ENCODE peak calls at places on chromosomes 4 and X, in seven cellular contexts. One of them, this sample, is unnamed.

GRCh38 chr4:168598191-168598590 is 101.3 kb downstream of the PALLD start:
- DNase-seq in cardiac muscle cell: peak; percentile 43
- DNase-seq in gastrocnemius medialis: no peak
- DNase-seq in tibial artery: no peak
- DNase-seq in lower lobe of right lung: no peak
- DNase-seq in uterus: peak; percentile 25
- DNase-seq in tibial nerve: no peak
- DNase-seq in this sample: no peak

GRCh38 chr4:78426972-78427371 is 124.6 kb upstream of the ANXA3 start:
- DNase-seq in cardiac muscle cell: no peak
- DNase-seq in gastrocnemius medialis: no peak
- DNase-seq in tibial artery: no peak
- DNase-seq in lower lobe of right lung: no peak
- DNase-seq in uterus: no peak
- DNase-seq in tibial nerve: no peak
- DNase-seq in this sample: no peak

GRCh38 chrX:39665830-39666518 is 431.8 kb downstream of the BCOR start:
- DNase-seq in cardiac muscle cell: no peak
- DNase-seq in gastrocnemius medialis: no peak
- DNase-seq in tibial artery: no peak
- DNase-seq in lower lobe of right lung: no peak
- DNase-seq in uterus: no peak
- DNase-seq in tibial nerve: no peak
- DNase-seq in this sample: no peak

GRCh38 chrX:130321550-130321949 is 18.2 kb upstream of the SLC25A14 start:
- DNase-seq in cardiac muscle cell: no peak
- DNase-seq in gastrocnemius medialis: no peak
- DNase-seq in tibial artery: no peak
- DNase-seq in lower lobe of right lung: no peak
- DNase-seq in uterus: no peak
- DNase-seq in tibial nerve: no peak
- DNase-seq in this sample: no peak

GRCh38 chr4:140875751-140876389 is 119.7 kb upstream of the TBC1D9 start:
- DNase-seq in cardiac muscle cell: no peak
- DNase-seq in gastrocnemius medialis: no peak
- DNase-seq in tibial artery: no peak
- DNase-seq in lower lobe of right lung: no peak
- DNase-seq in uterus: no peak
- DNase-seq in tibial nerve: no peak
- DNase-seq in this sample: no peak

GRCh38 chr4:72314869-72315268 is 254.2 kb downstream of the ADAMTS3 start:
- DNase-seq in cardiac muscle cell: peak; percentile 61
- DNase-seq in gastrocnemius medialis: no peak
- DNase-seq in tibial artery: no peak
- DNase-seq in lower lobe of right lung: no peak
- DNase-seq in uterus: peak; percentile 18
- DNase-seq in tibial nerve: peak; percentile 19
- DNase-seq in this sample: no peak

GRCh38 chrX:6074532-6074931 is 154.1 kb downstream of the NLGN4X start:
- DNase-seq in cardiac muscle cell: no peak
- DNase-seq in gastrocnemius medialis: no peak
- DNase-seq in tibial artery: no peak
- DNase-seq in lower lobe of right lung: no peak
- DNase-seq in uterus: no peak
- DNase-seq in tibial nerve: no peak
- DNase-seq in this sample: no peak

GRCh38 chr4:1542226-1542490 is 135.9 kb upstream of the NKX1-1 start:
- DNase-seq in cardiac muscle cell: no peak
- DNase-seq in gastrocnemius medialis: no peak
- DNase-seq in tibial artery: no peak
- DNase-seq in lower lobe of right lung: no peak
- DNase-seq in uterus: no peak
- DNase-seq in tibial nerve: no peak
- DNase-seq in this sample: no peak

GRCh38 chr4:11597506-11597905 is 168.8 kb upstream of the HS3ST1 start:
- DNase-seq in cardiac muscle cell: no peak
- DNase-seq in gastrocnemius medialis: no peak
- DNase-seq in tibial artery: no peak
- DNase-seq in lower lobe of right lung: no peak
- DNase-seq in uterus: no peak
- DNase-seq in tibial nerve: no peak
- DNase-seq in this sample: no peak

GRCh38 chr4:157045507-157046127 is 30.3 kb upstream of the GLRB start:
- DNase-seq in cardiac muscle cell: peak; percentile 63
- DNase-seq in gastrocnemius medialis: peak; percentile 13
- DNase-seq in tibial artery: no peak
- DNase-seq in lower lobe of right lung: no peak
- DNase-seq in uterus: peak; percentile 32
- DNase-seq in tibial nerve: peak; percentile 16
- DNase-seq in this sample: no peak

GRCh38 chrX:150293311-150294013 is 69.7 kb upstream of the MAMLD1 start:
- DNase-seq in cardiac muscle cell: no peak
- DNase-seq in gastrocnemius medialis: no peak
- DNase-seq in tibial artery: no peak
- DNase-seq in lower lobe of right lung: no peak
- DNase-seq in uterus: no peak
- DNase-seq in tibial nerve: no peak
- DNase-seq in this sample: no peak

GRCh38 chrX:15167826-15168225 is 102.1 kb downstream of the ASB9 start:
- DNase-seq in cardiac muscle cell: no peak
- DNase-seq in gastrocnemius medialis: no peak
- DNase-seq in tibial artery: no peak
- DNase-seq in lower lobe of right lung: no peak
- DNase-seq in uterus: no peak
- DNase-seq in tibial nerve: no peak
- DNase-seq in this sample: no peak

GRCh38 chr4:38162240-38162784 is 202.1 kb downstream of the PTTG2 start:
- DNase-seq in cardiac muscle cell: no peak
- DNase-seq in gastrocnemius medialis: no peak
- DNase-seq in tibial artery: no peak
- DNase-seq in lower lobe of right lung: no peak
- DNase-seq in uterus: peak; percentile 49
- DNase-seq in tibial nerve: no peak
- DNase-seq in this sample: no peak

GRCh38 chrX:31213941-31214340 is 142.1 kb upstream of the FTHL17 start:
- DNase-seq in cardiac muscle cell: peak; percentile 28
- DNase-seq in gastrocnemius medialis: no peak
- DNase-seq in tibial artery: no peak
- DNase-seq in lower lobe of right lung: no peak
- DNase-seq in uterus: no peak
- DNase-seq in tibial nerve: no peak
- DNase-seq in this sample: no peak

DNA sequence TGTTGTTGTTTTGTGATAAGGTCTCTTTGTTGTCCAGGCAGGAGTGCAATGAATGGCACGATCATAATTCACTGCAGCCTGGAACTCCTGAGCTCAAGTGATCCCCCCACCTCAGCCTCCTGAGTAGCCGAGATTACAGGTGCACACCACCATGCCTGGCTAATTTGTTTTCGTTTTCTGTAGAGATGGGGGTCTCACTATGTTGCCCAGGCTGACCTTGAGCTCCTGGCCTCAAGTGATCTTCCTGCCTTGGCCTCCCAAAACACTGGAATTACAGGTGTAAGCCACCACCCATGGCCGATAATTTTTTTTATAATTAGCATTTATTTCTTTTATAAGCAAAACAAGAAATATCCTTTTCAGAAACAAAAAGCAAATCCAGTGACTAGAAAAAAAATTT is 3.6 kb downstream of the PLAC8 start:
- DNase-seq in cardiac muscle cell: no peak
- DNase-seq in gastrocnemius medialis: no peak
- DNase-seq in tibial artery: no peak
- DNase-seq in lower lobe of right lung: no peak
- DNase-seq in uterus: no peak
- DNase-seq in tibial nerve: no peak
- DNase-seq in this sample: no peak
- H3K27ac ChIP-seq in cardiac muscle cell: no peak overlapping the region
- H3K27ac ChIP-seq in gastrocnemius medialis: no peak overlapping the region
- H3K27ac ChIP-seq in tibial artery: no peak overlapping the region
- H3K27ac ChIP-seq in lower lobe of right lung: peak overlapping the region; percentile 84
- H3K27ac ChIP-seq in uterus: no peak overlapping the region
- H3K27ac ChIP-seq in tibial nerve: no peak overlapping the region
- H3K27ac ChIP-seq in this sample: no peak overlapping the region

GRCh38 chr4:95183656-95184408 is 364.9 kb downstream of the UNC5C start:
- DNase-seq in cardiac muscle cell: no peak
- DNase-seq in gastrocnemius medialis: no peak
- DNase-seq in tibial artery: no peak
- DNase-seq in lower lobe of right lung: no peak
- DNase-seq in uterus: no peak
- DNase-seq in tibial nerve: no peak
- DNase-seq in this sample: no peak

GRCh38 chr4:95180531-95181315 is 368.1 kb downstream of the UNC5C start:
- DNase-seq in cardiac muscle cell: peak; percentile 43
- DNase-seq in gastrocnemius medialis: no peak
- DNase-seq in tibial artery: no peak
- DNase-seq in lower lobe of right lung: no peak
- DNase-seq in uterus: no peak
- DNase-seq in tibial nerve: no peak
- DNase-seq in this sample: no peak

GRCh38 chr4:95178938-95179337 is 369.8 kb downstream of the UNC5C start:
- DNase-seq in cardiac muscle cell: no peak
- DNase-seq in gastrocnemius medialis: no peak
- DNase-seq in tibial artery: no peak
- DNase-seq in lower lobe of right lung: no peak
- DNase-seq in uterus: no peak
- DNase-seq in tibial nerve: no peak
- DNase-seq in this sample: no peak

GRCh38 chr4:95181446-95182306 is 367.1 kb downstream of the UNC5C start:
- DNase-seq in cardiac muscle cell: no peak
- DNase-seq in gastrocnemius medialis: no peak
- DNase-seq in tibial artery: no peak
- DNase-seq in lower lobe of right lung: no peak
- DNase-seq in uterus: no peak
- DNase-seq in tibial nerve: no peak
- DNase-seq in this sample: no peak
- H3K4me3 ChIP-seq in cardiac muscle cell: no peak overlapping the region
- H3K4me3 ChIP-seq in gastrocnemius medialis: no peak overlapping the region
- H3K4me3 ChIP-seq in tibial artery: no peak overlapping the region
- H3K4me3 ChIP-seq in lower lobe of right lung: no peak overlapping the region
- H3K4me3 ChIP-seq in uterus: no peak overlapping the region
- H3K4me3 ChIP-seq in tibial nerve: no peak overlapping the region
- H3K4me3 ChIP-seq in this sample: no peak overlapping the region

DNA sequence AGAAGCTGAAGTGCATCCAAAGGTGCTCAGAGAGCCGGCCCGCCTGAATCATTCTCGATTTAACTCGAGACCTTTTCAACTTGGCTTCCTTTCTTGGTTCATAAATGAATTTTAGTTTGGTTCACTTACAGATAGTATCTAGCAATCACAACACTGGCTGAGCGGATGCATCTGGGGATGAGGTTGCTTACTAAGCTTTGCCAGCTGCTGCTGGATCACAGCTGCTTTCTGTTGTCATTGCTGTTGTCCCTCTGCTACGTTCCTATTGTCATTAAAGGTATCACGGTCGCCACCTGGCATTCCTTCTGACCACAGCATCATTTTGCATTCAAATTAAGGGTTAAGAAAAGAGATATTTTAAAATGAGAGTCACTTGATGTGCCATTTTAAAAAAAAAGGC is 115.5 kb downstream of the NFKB1 start:
- DNase-seq in cardiac muscle cell: no peak
- DNase-seq in gastrocnemius medialis: no peak
- DNase-seq in tibial artery: no peak
- DNase-seq in lower lobe of right lung: no peak
- DNase-seq in uterus: no peak
- DNase-seq in tibial nerve: no peak
- DNase-seq in this sample: no peak
- H3K4me1 ChIP-seq in cardiac muscle cell: peaks cover 12% of the 10 kb centered on the region
- H3K4me1 ChIP-seq in gastrocnemius medialis: no peaks in the 10 kb centered on the region
- H3K4me1 ChIP-seq in tibial artery: peaks cover 10% of the 10 kb centered on the region
- H3K4me1 ChIP-seq in lower lobe of right lung: peaks cover 14% of the 10 kb centered on the region
- H3K4me1 ChIP-seq in uterus: no peaks in the 10 kb centered on the region
- H3K4me1 ChIP-seq in tibial nerve: no peaks in the 10 kb centered on the region
- H3K4me1 ChIP-seq in this sample: no peaks in the 10 kb centered on the region

GRCh38 chr4:99209671-99210070 is 9.4 kb downstream of the ADH6 start:
- DNase-seq in cardiac muscle cell: no peak
- DNase-seq in gastrocnemius medialis: no peak
- DNase-seq in tibial artery: no peak
- DNase-seq in lower lobe of right lung: no peak
- DNase-seq in uterus: no peak
- DNase-seq in tibial nerve: no peak
- DNase-seq in this sample: no peak
- H3K27ac ChIP-seq in cardiac muscle cell: no peak overlapping the region
- H3K27ac ChIP-seq in gastrocnemius medialis: no peak overlapping the region
- H3K27ac ChIP-seq in tibial artery: peak overlapping the region; percentile 71
- H3K27ac ChIP-seq in lower lobe of right lung: no peak overlapping the region
- H3K27ac ChIP-seq in uterus: peak overlapping the region; percentile 8
- H3K27ac ChIP-seq in tibial nerve: no peak overlapping the region
- H3K27ac ChIP-seq in this sample: no peak overlapping the region

This sample was measured in right atrium auricular region.